ENCODE peak calls at places on chromosomes 13 and 19, in nine cellular contexts. E, K, U, Y, I, J, H, S and T are unnamed samples.

GRCh38 chr13:49292742-49293498 is 45.2 kb downstream of the CDADC1 start:
- DNase-seq in E (no peak), K (peak), U (no peak), Y (no peak), I (no peak), J (peak), H (no peak), S (peak), T (no peak)

GRCh38 chr13:46751811-46752635 is 44.9 kb downstream of the ESD start:
- DNase-seq in E (peak), K (no peak), U (peak), Y (peak), I (peak), J (no peak), H (no peak), S (no peak), T (no peak)

GRCh38 chr19:53915000-53915399 is 5.9 kb downstream of the CACNG7 start:
- DNase-seq in E (no peak), K (no peak), U (no peak), Y (no peak), I (no peak), J (no peak), H (no peak), S (peak), T (no peak)

GRCh38 chr13:40221460-40222201 is 444.8 kb downstream of the FOXO1 start:
- DNase-seq in E (peak), K (no peak), U (no peak), Y (no peak), I (peak), J (no peak), H (no peak), S (no peak), T (no peak)

GRCh38 chr13:74132152-74132767 is 1.9 kb downstream of the KLF12 start:
- DNase-seq in E (peak), K (no peak), U (no peak), Y (no peak), I (peak), J (no peak), H (no peak), S (peak), T (no peak)

GRCh38 chr19:50710612-50711011 is 9.0 kb downstream of the SHANK1 start:
- DNase-seq in E (no peak), K (no peak), U (no peak), Y (no peak), I (no peak), J (no peak), H (no peak), S (peak), T (no peak)

GRCh38 chr19:11160119-11160768 is 4.7 kb upstream of the SPC24 start:
- DNase-seq in E (no peak), K (no peak), U (no peak), Y (no peak), I (peak), J (no peak), H (no peak), S (peak), T (no peak)

GRCh38 chr19:32779082-32779481 is 59.5 kb downstream of the TDRD12 start:
- DNase-seq in E (no peak), K (no peak), U (no peak), Y (no peak), I (no peak), J (no peak), H (no peak), S (no peak), T (no peak)

GRCh38 chr19:55504981-55505380 is 16.7 kb downstream of the SSC5D start:
- DNase-seq in E (no peak), K (no peak), U (no peak), Y (no peak), I (no peak), J (no peak), H (no peak), S (peak), T (no peak)

GRCh38 chr19:55720214-55720746 is 17.9 kb downstream of the NLRP9 start:
- DNase-seq in E (no peak), K (no peak), U (no peak), Y (no peak), I (no peak), J (no peak), H (no peak), S (no peak), T (no peak)

GRCh38 chr13:99057310-99057975 is 79.6 kb upstream of the DOCK9 start:
- DNase-seq in E (no peak), K (no peak), U (no peak), Y (no peak), I (no peak), J (no peak), H (no peak), S (no peak), T (no peak)

GRCh38 chr13:24671367-24672117 is 8.7 kb upstream of the ATP12A start:
- DNase-seq in E (no peak), K (peak), U (peak), Y (no peak), I (peak), J (no peak), H (no peak), S (peak), T (no peak)

GRCh38 chr13:40653558-40654318 is 12.7 kb downstream of the FOXO1 start:
- DNase-seq in E (no peak), K (no peak), U (no peak), Y (no peak), I (no peak), J (no peak), H (no peak), S (no peak), T (no peak)

GRCh38 chr13:110529522-110530311 is 31.8 kb downstream of the RAB20 start:
- DNase-seq in E (no peak), K (no peak), U (no peak), Y (no peak), I (no peak), J (no peak), H (no peak), S (peak), T (no peak)

GRCh38 chr13:52780092-52780491 is 40.5 kb upstream of the CNMD start:
- DNase-seq in E (no peak), K (no peak), U (no peak), Y (no peak), I (no peak), J (no peak), H (no peak), S (no peak), T (no peak)

GRCh38 chr13:29887030-29887557 is 36.7 kb upstream of the UBL3 start:
- DNase-seq in E (no peak), K (no peak), U (no peak), Y (no peak), I (no peak), J (no peak), H (no peak), S (no peak), T (no peak)

GRCh38 chr13:24995225-24995804 is 100.6 kb upstream of the PABPC3 start:
- DNase-seq in E (peak), K (peak), U (peak), Y (peak), I (peak), J (no peak), H (no peak), S (peak), T (no peak)

GRCh38 chr13:33289966-33290365 is 4.4 kb upstream of the STARD13 start:
- DNase-seq in E (no peak), K (no peak), U (no peak), Y (no peak), I (no peak), J (no peak), H (no peak), S (no peak), T (no peak)

GRCh38 chr19:4803736-4804695 is 12.5 kb downstream of the FEM1A start:
- DNase-seq in E (peak), K (peak), U (no peak), Y (peak), I (peak), J (no peak), H (peak), S (no peak), T (peak)

GRCh38 chr19:46985532-46986415 is 33.9 kb upstream of the NPAS1 start:
- DNase-seq in E (no peak), K (no peak), U (no peak), Y (no peak), I (no peak), J (no peak), H (no peak), S (no peak), T (no peak)

GRCh38 chr13:112854321-112854720 is 114.7 kb upstream of the MCF2L start:
- DNase-seq in E (no peak), K (no peak), U (no peak), Y (no peak), I (no peak), J (no peak), H (no peak), S (no peak), T (no peak)

GRCh38 chr19:43781630-43782310 is 997 bp upstream of the KCNN4 start:
- DNase-seq in E (no peak), K (no peak), U (no peak), Y (no peak), I (no peak), J (no peak), H (no peak), S (peak), T (no peak)

GRCh38 chr19:29119582-29119981 is 93.4 kb downstream of the UQCRFS1 start:
- DNase-seq in E (no peak), K (no peak), U (no peak), Y (no peak), I (peak), J (no peak), H (no peak), S (no peak), T (no peak)

GRCh38 chr19:45901912-45902650 is at the start of gene MYPOP:
- DNase-seq in E (no peak), K (no peak), U (no peak), Y (no peak), I (peak), J (no peak), H (no peak), S (peak), T (no peak)

GRCh38 chr13:27909378-27909777 is 10.4 kb upstream of the PDX1 start:
- DNase-seq in E (no peak), K (no peak), U (no peak), Y (no peak), I (no peak), J (no peak), H (no peak), S (no peak), T (no peak)

GRCh38 chr13:80783926-80784325 is 443.0 kb upstream of the SPRY2 start:
- DNase-seq in E (no peak), K (peak), U (no peak), Y (no peak), I (no peak), J (no peak), H (no peak), S (no peak), T (no peak)

GRCh38 chr13:112643759-112644459 is 45.9 kb upstream of the ATP11A start:
- DNase-seq in E (no peak), K (no peak), U (no peak), Y (no peak), I (no peak), J (no peak), H (no peak), S (no peak), T (no peak)

GRCh38 chr19:15641901-15642491 is 1.3 kb downstream of the CYP4F3 start:
- DNase-seq in E (no peak), K (no peak), U (no peak), Y (no peak), I (no peak), J (no peak), H (no peak), S (no peak), T (no peak)

GRCh38 chr19:35363001-35363590 is 4.8 kb downstream of the FFAR3 start:
- DNase-seq in E (no peak), K (no peak), U (no peak), Y (no peak), I (no peak), J (no peak), H (no peak), S (no peak), T (no peak)

GRCh38 chr13:110774051-110774450 is 60.6 kb downstream of the ING1 start:
- DNase-seq in E (no peak), K (no peak), U (no peak), Y (no peak), I (no peak), J (no peak), H (no peak), S (no peak), T (no peak)

GRCh38 chr13:42355118-42355840 is 83.3 kb downstream of the AKAP11 start:
- DNase-seq in E (peak), K (no peak), U (no peak), Y (peak), I (no peak), J (no peak), H (peak), S (peak), T (peak)

GRCh38 chr13:55815458-55816033 is 1325.2 kb upstream of the PRR20A start:
- DNase-seq in E (no peak), K (no peak), U (no peak), Y (no peak), I (no peak), J (no peak), H (no peak), S (no peak), T (no peak)

GRCh38 chr13:87107626-87108025 is 563.5 kb upstream of the SLITRK5 start:
- DNase-seq in E (no peak), K (no peak), U (no peak), Y (no peak), I (no peak), J (no peak), H (no peak), S (no peak), T (no peak)

GRCh38 chr19:6241680-6242079 is 38.1 kb downstream of the MLLT1 start:
- DNase-seq in E (no peak), K (no peak), U (no peak), Y (no peak), I (no peak), J (no peak), H (no peak), S (peak), T (no peak)

GRCh38 chr13:30042272-30042671 is 191.9 kb upstream of the UBL3 start:
- DNase-seq in E (no peak), K (no peak), U (no peak), Y (no peak), I (no peak), J (no peak), H (no peak), S (no peak), T (no peak)

GRCh38 chr19:20422216-20422615 is 143.4 kb downstream of the ZNF737 start:
- DNase-seq in E (no peak), K (no peak), U (no peak), Y (no peak), I (no peak), J (no peak), H (no peak), S (no peak), T (no peak)